ENCODE peak calls at places on chromosomes 1 and 21, in six cellular contexts. One of them, this sample, is unnamed.

GRCh38 chr1:185245466-185245865 is 71.6 kb downstream of the IVNS1ABP start:
- DNase-seq in mesenchymal stem cell: no peak
- DNase-seq in mesendoderm: no peak
- DNase-seq in neuronal stem cell: no peak
- DNase-seq in IMR-90: no peak
- DNase-seq in H1: no peak
- DNase-seq in this sample: no peak

GRCh38 chr1:27527223-27527856 is 37.4 kb upstream of the WASF2 start:
- DNase-seq in mesenchymal stem cell: peak
- DNase-seq in mesendoderm: peak
- DNase-seq in neuronal stem cell: peak
- DNase-seq in IMR-90: peak
- DNase-seq in H1: peak
- DNase-seq in this sample: peak

GRCh38 chr1:223331929-223332328 is 32.0 kb downstream of the SUSD4 start:
- DNase-seq in mesenchymal stem cell: no peak
- DNase-seq in mesendoderm: no peak
- DNase-seq in neuronal stem cell: no peak
- DNase-seq in IMR-90: peak
- DNase-seq in H1: no peak
- DNase-seq in this sample: no peak

GRCh38 chr1:78340006-78340405 is 150.8 kb upstream of the PTGFR start:
- DNase-seq in mesenchymal stem cell: peak
- DNase-seq in mesendoderm: no peak
- DNase-seq in neuronal stem cell: no peak
- DNase-seq in IMR-90: peak
- DNase-seq in H1: no peak
- DNase-seq in this sample: no peak

GRCh38 chr1:90730247-90731022 is 13.3 kb upstream of the BARHL2 start:
- DNase-seq in mesenchymal stem cell: peak
- DNase-seq in mesendoderm: no peak
- DNase-seq in neuronal stem cell: no peak
- DNase-seq in IMR-90: peak
- DNase-seq in H1: no peak
- DNase-seq in this sample: peak

GRCh38 chr1:172948457-172948856 is 102.3 kb downstream of the TNFSF18 start:
- DNase-seq in mesenchymal stem cell: peak
- DNase-seq in mesendoderm: no peak
- DNase-seq in neuronal stem cell: no peak
- DNase-seq in IMR-90: peak
- DNase-seq in H1: no peak
- DNase-seq in this sample: no peak

GRCh38 chr1:208267896-208268295 is 23.7 kb upstream of the PLXNA2 start:
- DNase-seq in mesenchymal stem cell: no peak
- DNase-seq in mesendoderm: no peak
- DNase-seq in neuronal stem cell: no peak
- DNase-seq in IMR-90: no peak
- DNase-seq in H1: no peak
- DNase-seq in this sample: no peak

GRCh38 chr21:36854391-36854790 is 112.1 kb downstream of the HLCS start:
- DNase-seq in mesenchymal stem cell: peak
- DNase-seq in mesendoderm: peak
- DNase-seq in neuronal stem cell: peak
- DNase-seq in IMR-90: peak
- DNase-seq in H1: peak
- DNase-seq in this sample: peak

GRCh38 chr21:25461730-25462129 is 145.6 kb downstream of the MRPL39 start:
- DNase-seq in mesenchymal stem cell: no peak
- DNase-seq in mesendoderm: no peak
- DNase-seq in neuronal stem cell: no peak
- DNase-seq in IMR-90: peak
- DNase-seq in H1: no peak
- DNase-seq in this sample: no peak

GRCh38 chr1:20178634-20179368 is 7.1 kb upstream of the UBXN10 start:
- DNase-seq in mesenchymal stem cell: no peak
- DNase-seq in mesendoderm: no peak
- DNase-seq in neuronal stem cell: no peak
- DNase-seq in IMR-90: no peak
- DNase-seq in H1: no peak
- DNase-seq in this sample: no peak

GRCh38 chr1:90731382-90732050 is 14.4 kb upstream of the BARHL2 start:
- DNase-seq in mesenchymal stem cell: no peak
- DNase-seq in mesendoderm: no peak
- DNase-seq in neuronal stem cell: no peak
- DNase-seq in IMR-90: no peak
- DNase-seq in H1: no peak
- DNase-seq in this sample: no peak

GRCh38 chr1:25997759-25998074 is at the start of gene PAFAH2:
- DNase-seq in mesenchymal stem cell: no peak
- DNase-seq in mesendoderm: no peak
- DNase-seq in neuronal stem cell: no peak
- DNase-seq in IMR-90: no peak
- DNase-seq in H1: no peak
- DNase-seq in this sample: peak

GRCh38 chr1:172906778-172907592 is 143.8 kb downstream of the TNFSF18 start:
- DNase-seq in mesenchymal stem cell: peak
- DNase-seq in mesendoderm: peak
- DNase-seq in neuronal stem cell: no peak
- DNase-seq in IMR-90: peak
- DNase-seq in H1: no peak
- DNase-seq in this sample: no peak

GRCh38 chr1:85019989-85020388 is 23.1 kb upstream of the MCOLN2 start:
- DNase-seq in mesenchymal stem cell: no peak
- DNase-seq in mesendoderm: no peak
- DNase-seq in neuronal stem cell: no peak
- DNase-seq in IMR-90: peak
- DNase-seq in H1: no peak
- DNase-seq in this sample: no peak

GRCh38 chr1:154861607-154862094 is 8.4 kb downstream of the KCNN3 start:
- DNase-seq in mesenchymal stem cell: peak
- DNase-seq in mesendoderm: no peak
- DNase-seq in neuronal stem cell: no peak
- DNase-seq in IMR-90: peak
- DNase-seq in H1: no peak
- DNase-seq in this sample: no peak

GRCh38 chr1:203995228-203995627 is 77.7 kb upstream of the SOX13 start:
- DNase-seq in mesenchymal stem cell: no peak
- DNase-seq in mesendoderm: peak
- DNase-seq in neuronal stem cell: no peak
- DNase-seq in IMR-90: no peak
- DNase-seq in H1: no peak
- DNase-seq in this sample: no peak

GRCh38 chr1:3052501-3052900 is 16.5 kb upstream of the PRDM16 start:
- DNase-seq in mesenchymal stem cell: no peak
- DNase-seq in mesendoderm: no peak
- DNase-seq in neuronal stem cell: no peak
- DNase-seq in IMR-90: no peak
- DNase-seq in H1: no peak
- DNase-seq in this sample: peak

GRCh38 chr1:87647436-87648177 is 318.9 kb downstream of the LMO4 start:
- DNase-seq in mesenchymal stem cell: no peak
- DNase-seq in mesendoderm: no peak
- DNase-seq in neuronal stem cell: no peak
- DNase-seq in IMR-90: peak
- DNase-seq in H1: no peak
- DNase-seq in this sample: no peak

GRCh38 chr1:42484382-42484781 is 21.3 kb downstream of the CCDC30 start:
- DNase-seq in mesenchymal stem cell: peak
- DNase-seq in mesendoderm: peak
- DNase-seq in neuronal stem cell: no peak
- DNase-seq in IMR-90: peak
- DNase-seq in H1: no peak
- DNase-seq in this sample: no peak

GRCh38 chr1:51100264-51100880 is 1.7 kb upstream of the C1orf185 start:
- DNase-seq in mesenchymal stem cell: no peak
- DNase-seq in mesendoderm: no peak
- DNase-seq in neuronal stem cell: no peak
- DNase-seq in IMR-90: no peak
- DNase-seq in H1: no peak
- DNase-seq in this sample: no peak

GRCh38 chr21:39647476-39647875 is 34.7 kb downstream of the B3GALT5 start:
- DNase-seq in mesenchymal stem cell: peak
- DNase-seq in mesendoderm: peak
- DNase-seq in neuronal stem cell: no peak
- DNase-seq in IMR-90: peak
- DNase-seq in H1: no peak
- DNase-seq in this sample: no peak

GRCh38 chr21:32861871-32862270 is 90.3 kb upstream of the PAXBP1 start:
- DNase-seq in mesenchymal stem cell: no peak
- DNase-seq in mesendoderm: no peak
- DNase-seq in neuronal stem cell: no peak
- DNase-seq in IMR-90: no peak
- DNase-seq in H1: no peak
- DNase-seq in this sample: no peak

GRCh38 chr1:87024936-87025537 is 110.6 kb downstream of the HS2ST1 start:
- DNase-seq in mesenchymal stem cell: peak
- DNase-seq in mesendoderm: peak
- DNase-seq in neuronal stem cell: no peak
- DNase-seq in IMR-90: peak
- DNase-seq in H1: no peak
- DNase-seq in this sample: peak

GRCh38 chr1:90371106-90371813 is 345.8 kb downstream of the BARHL2 start:
- DNase-seq in mesenchymal stem cell: peak
- DNase-seq in mesendoderm: no peak
- DNase-seq in neuronal stem cell: no peak
- DNase-seq in IMR-90: peak
- DNase-seq in H1: no peak
- DNase-seq in this sample: no peak

GRCh38 chr1:182003953-182004586 is 57.4 kb downstream of the ZNF648 start:
- DNase-seq in mesenchymal stem cell: no peak
- DNase-seq in mesendoderm: peak
- DNase-seq in neuronal stem cell: no peak
- DNase-seq in IMR-90: no peak
- DNase-seq in H1: no peak
- DNase-seq in this sample: peak

GRCh38 chr1:222618880-222619321 is 1.0 kb downstream of the MIA3 start:
- DNase-seq in mesenchymal stem cell: peak
- DNase-seq in mesendoderm: peak
- DNase-seq in neuronal stem cell: peak
- DNase-seq in IMR-90: peak
- DNase-seq in H1: no peak
- DNase-seq in this sample: peak

GRCh38 chr1:45007311-45007710 is 3.8 kb downstream of the HECTD3 start:
- DNase-seq in mesenchymal stem cell: no peak
- DNase-seq in mesendoderm: no peak
- DNase-seq in neuronal stem cell: no peak
- DNase-seq in IMR-90: no peak
- DNase-seq in H1: no peak
- DNase-seq in this sample: no peak
- H2BK15ac ChIP-seq in mesenchymal stem cell: no peak
- H2BK15ac ChIP-seq in mesendoderm: no peak
- H2BK15ac ChIP-seq in neuronal stem cell: no peak
- H2BK15ac ChIP-seq in IMR-90: no peak
- H2BK15ac ChIP-seq in H1: no peak
- H2BK15ac ChIP-seq in this sample: no peak

GRCh38 chr1:116567790-116568667 is 2.8 kb downstream of the CD58 start:
- DNase-seq in mesenchymal stem cell: no peak
- DNase-seq in mesendoderm: no peak
- DNase-seq in neuronal stem cell: no peak
- DNase-seq in IMR-90: no peak
- DNase-seq in H1: no peak
- DNase-seq in this sample: no peak
- H2BK15ac ChIP-seq in mesenchymal stem cell: no peak
- H2BK15ac ChIP-seq in mesendoderm: no peak
- H2BK15ac ChIP-seq in neuronal stem cell: no peak
- H2BK15ac ChIP-seq in IMR-90: no peak
- H2BK15ac ChIP-seq in H1: no peak
- H2BK15ac ChIP-seq in this sample: no peak

GRCh38 chr1:83631836-83632235 is 367.1 kb downstream of the TTLL7 start:
- DNase-seq in mesenchymal stem cell: no peak
- DNase-seq in mesendoderm: no peak
- DNase-seq in neuronal stem cell: no peak
- DNase-seq in IMR-90: no peak
- DNase-seq in H1: no peak
- DNase-seq in this sample: no peak
- H2BK15ac ChIP-seq in mesenchymal stem cell: no peak
- H2BK15ac ChIP-seq in mesendoderm: no peak
- H2BK15ac ChIP-seq in neuronal stem cell: no peak
- H2BK15ac ChIP-seq in IMR-90: no peak
- H2BK15ac ChIP-seq in H1: no peak
- H2BK15ac ChIP-seq in this sample: no peak

DNA sequence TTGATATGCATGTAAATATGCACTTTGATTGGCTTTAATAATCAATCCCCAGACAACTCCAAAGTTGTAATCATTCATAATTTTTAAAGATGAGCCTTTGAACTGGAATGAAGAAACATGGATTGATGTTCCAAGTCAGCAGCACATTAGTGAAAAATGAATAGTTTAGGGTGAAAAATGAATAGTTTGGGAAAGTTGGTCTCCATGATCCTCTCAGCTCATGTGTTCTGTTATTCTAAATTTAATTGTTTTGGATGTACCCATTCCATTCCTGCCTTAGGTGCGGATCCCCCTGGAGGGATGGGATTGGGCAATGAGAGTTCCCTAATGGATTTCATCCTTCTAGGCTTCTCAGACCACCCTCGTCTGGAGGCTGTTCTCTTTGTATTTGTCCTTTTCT is at the start of gene OR2G3:
- DNase-seq in mesenchymal stem cell: no peak
- DNase-seq in mesendoderm: no peak
- DNase-seq in neuronal stem cell: no peak
- DNase-seq in IMR-90: no peak
- DNase-seq in H1: no peak
- DNase-seq in this sample: no peak
- H2BK15ac ChIP-seq in mesenchymal stem cell: no peak
- H2BK15ac ChIP-seq in mesendoderm: no peak
- H2BK15ac ChIP-seq in neuronal stem cell: no peak
- H2BK15ac ChIP-seq in IMR-90: no peak
- H2BK15ac ChIP-seq in H1: no peak
- H2BK15ac ChIP-seq in this sample: no peak

DNA sequence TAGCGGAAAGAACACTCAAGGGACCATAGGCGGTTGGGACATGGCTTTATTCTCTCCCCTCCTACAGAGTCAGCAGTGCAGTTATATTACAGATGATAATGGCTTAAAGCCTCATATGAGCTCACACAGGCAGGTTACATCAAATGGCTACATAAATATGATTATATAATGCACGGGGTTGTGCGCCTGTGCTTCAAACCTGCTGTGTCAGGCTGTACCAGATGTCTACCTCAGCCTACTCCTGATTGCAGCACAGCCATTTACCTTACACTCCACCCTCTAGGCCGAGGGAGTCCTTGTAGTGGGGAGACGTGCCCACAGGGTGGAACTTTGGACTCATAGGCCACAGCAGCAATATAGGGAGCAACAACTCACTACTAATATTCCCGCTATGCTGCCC is 16.4 kb upstream of the TBX19 start:
- DNase-seq in mesenchymal stem cell: no peak
- DNase-seq in mesendoderm: no peak
- DNase-seq in neuronal stem cell: no peak
- DNase-seq in IMR-90: no peak
- DNase-seq in H1: no peak
- DNase-seq in this sample: no peak
- H2BK15ac ChIP-seq in mesenchymal stem cell: no peak
- H2BK15ac ChIP-seq in mesendoderm: no peak
- H2BK15ac ChIP-seq in neuronal stem cell: no peak
- H2BK15ac ChIP-seq in IMR-90: no peak
- H2BK15ac ChIP-seq in H1: no peak
- H2BK15ac ChIP-seq in this sample: no peak